ENCODE peak calls at places on chromosomes 4 and X, in four cellular contexts. A is heart left ventricle, S is sigmoid colon, L is right lobe of liver. I is an unnamed sample.

GRCh38 chr4:148007303-148007702 is 275.4 kb downstream of the ARHGAP10 start:
- DNase-seq in A (no peak), L (no peak), S (peak), I (no peak)

GRCh38 chrX:119686087-119686639 is 6.8 kb downstream of the SEPTIN6 start:
- DNase-seq in L (no peak), S (no peak), A (no peak), I (no peak)

GRCh38 chrX:7120578-7121219 is 26.8 kb upstream of the STS start:
- DNase-seq in S (no peak), A (no peak), L (no peak), I (no peak)

GRCh38 chr4:172851534-172851933 is 317.1 kb upstream of the GALNT7 start:
- DNase-seq in A (no peak), L (no peak), S (no peak), I (no peak)

GRCh38 chr4:83581411-83582288 is 45.7 kb downstream of the GPAT3 start:
- DNase-seq in A (no peak), L (no peak), S (no peak), I (no peak)

GRCh38 chr4:175325230-175325629 is 407.1 kb downstream of the ADAM29 start:
- DNase-seq in S (no peak), A (no peak), L (no peak), I (no peak)

GRCh38 chr4:72997409-72997808 is 72.1 kb downstream of the COX18 start:
- DNase-seq in S (no peak), L (no peak), A (no peak), I (no peak)

GRCh38 chr4:88780389-88780788 is 82.8 kb upstream of the NAP1L5 start:
- DNase-seq in A (no peak), S (no peak), L (no peak), I (no peak)

GRCh38 chr4:17324431-17324830 is 187.5 kb downstream of the QDPR start:
- DNase-seq in L (no peak), A (no peak), S (no peak), I (no peak)

GRCh38 chr4:130322439-130322838 is 1226.5 kb downstream of the C4orf33 start:
- DNase-seq in A (no peak), L (no peak), S (no peak), I (no peak)

GRCh38 chr4:5706486-5707290 is 1.7 kb downstream of the EVC2 start:
- DNase-seq in A (no peak), L (no peak), S (no peak), I (no peak)

GRCh38 chr4:84582988-84583870 is at the start of gene CDS1:
- DNase-seq in L (peak), A (peak), S (no peak), I (peak)

GRCh38 chr4:15847746-15848145 is 69.6 kb downstream of the CD38 start:
- DNase-seq in L (no peak), A (no peak), S (no peak), I (no peak)

GRCh38 chrX:101478366-101478765 is 6.9 kb upstream of the ARMCX4 start:
- DNase-seq in A (no peak), S (no peak), L (no peak), I (no peak)

DNA sequence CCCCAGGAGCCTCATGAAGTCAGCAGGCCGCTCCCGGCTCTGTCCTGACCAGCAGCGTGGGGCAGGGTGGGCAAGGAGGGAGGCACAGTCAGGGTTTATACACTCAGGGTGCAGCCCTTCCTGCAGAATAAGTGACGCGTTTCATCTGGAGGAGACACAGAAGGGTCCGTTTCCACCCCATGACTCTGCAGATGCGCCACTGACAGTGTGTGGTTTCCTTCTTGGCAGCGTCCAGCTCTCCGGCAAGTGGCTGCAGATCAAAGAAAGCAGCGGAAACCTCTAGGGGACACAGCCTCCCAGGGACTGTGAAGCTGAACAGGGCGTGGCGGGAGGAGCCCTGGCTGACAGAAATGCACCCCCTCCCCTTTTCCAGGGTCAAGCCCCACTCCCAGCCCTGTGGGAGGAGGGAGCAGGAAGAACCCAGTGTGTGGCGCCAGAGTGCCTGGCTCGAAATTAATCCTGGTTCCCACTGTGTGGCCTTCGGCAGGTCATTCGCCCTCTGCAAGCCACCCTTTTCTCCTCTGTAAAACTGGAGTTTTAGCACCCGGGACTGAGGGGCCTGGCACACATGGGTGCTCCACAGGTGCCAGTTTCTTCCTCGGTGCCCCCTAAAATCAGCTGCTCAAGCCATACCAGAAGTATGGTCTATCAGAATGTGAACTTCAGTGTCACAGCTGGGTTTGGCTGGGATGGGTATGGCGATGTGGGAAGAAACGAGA is 17.3 kb upstream of the TBC1D14 start:
- DNase-seq in L (peak), S (peak), A (peak), I (peak)
- TF ChIP-seq POLR2A in L (peak), S (no peak), A (no peak), I (no peak)

GRCh38 chrX:148588649-148589310 is 88.4 kb downstream of the AFF2 start:
- DNase-seq in S (no peak), L (no peak), A (no peak), I (no peak)
- H3K4me3 ChIP-seq in S (no peak), L (no peak), A (no peak), I (no peak)

DNA sequence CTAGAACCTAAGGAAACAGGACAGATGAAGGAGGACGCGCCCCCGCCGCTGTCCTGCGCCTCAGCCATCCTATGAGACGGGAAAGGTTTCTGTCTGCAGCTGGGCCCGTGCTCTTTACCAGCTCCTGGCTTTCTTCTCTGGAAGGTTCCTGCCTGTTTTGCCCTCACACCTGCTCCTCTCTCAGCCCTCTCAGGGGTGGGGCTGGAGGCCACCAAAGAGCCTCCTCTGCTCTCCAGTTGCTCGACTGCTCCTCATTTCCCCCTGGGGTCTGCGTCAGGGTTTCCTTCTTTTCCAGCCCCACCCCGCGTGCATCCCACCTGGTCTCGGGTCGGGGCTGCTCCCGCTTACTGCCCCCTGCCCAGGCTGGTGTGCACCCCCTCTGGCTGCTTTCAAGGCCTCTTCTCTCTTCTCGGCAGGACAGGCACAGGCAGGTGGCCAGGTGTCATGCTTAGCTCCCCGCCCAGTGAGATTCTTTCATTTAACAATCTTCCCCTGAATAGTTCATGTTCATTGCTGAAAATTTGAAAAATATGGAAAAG is 4.6 kb downstream of the HTT-AS start:
- DNase-seq in L (no peak), A (no peak), S (no peak), I (peak)
- TF ChIP-seq POLR2A in L (no peak), A (no peak), S (no peak), I (no peak)

GRCh38 chrX:139971394-139971749 is 6.1 kb upstream of the CXorf66 start:
- DNase-seq in A (no peak), L (no peak), S (no peak), I (no peak)
- H3K4me3 ChIP-seq in A (no peak), L (peak), S (no peak), I (no peak)

DNA sequence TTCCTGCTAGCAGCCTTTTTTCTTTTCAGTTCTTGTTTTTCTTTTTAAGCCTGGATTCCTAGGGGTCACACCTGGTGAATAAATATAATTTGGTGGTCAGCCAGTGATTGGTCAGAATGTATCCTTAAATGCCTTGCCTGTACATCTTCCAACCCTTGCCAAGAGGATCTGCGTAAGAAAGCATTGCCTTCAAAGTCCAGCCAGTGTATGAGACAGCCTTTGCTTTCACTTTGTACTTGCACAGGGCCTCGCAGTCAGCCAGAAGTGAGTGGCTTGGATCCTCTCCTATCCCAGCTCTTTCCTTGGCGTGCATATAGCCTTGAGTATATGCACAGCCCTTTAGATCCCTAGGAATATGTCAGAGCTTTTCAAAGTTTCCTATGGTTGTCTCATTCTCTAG is 22.2 kb downstream of the KANTR start:
- DNase-seq in L (no peak), S (no peak), A (no peak), I (no peak)
- TF ChIP-seq POLR2A in L (no peak), S (no peak), A (no peak), I (no peak)

GRCh38 chr4:153346031-153346430 is 1.5 kb downstream of the MND1 start:
- DNase-seq in A (no peak), L (no peak), S (no peak), I (no peak)
- H3K4me3 ChIP-seq in A (peak), L (peak), S (no peak), I (no peak)

I was measured in lower leg skin.